ENCODE peak calls at places on chromosomes 2 and 18, in six cellular contexts. One of them, this sample, is unnamed. For H3K4me1, the result is how much of the 10 kb centered on the place peaks cover.

GRCh38 chr18:32472841-32473240 is 2.2 kb upstream of the GAREM1 start:
- DNase-seq in GM12878: no peak
- DNase-seq in IMR-90: no peak
- DNase-seq in sigmoid colon: no peak
- DNase-seq in body of pancreas: no peak
- DNase-seq in K562: no peak
- DNase-seq in this sample: no peak

GRCh38 chr2:23606968-23607367 is 222.0 kb downstream of the KLHL29 start:
- DNase-seq in GM12878: no peak
- DNase-seq in IMR-90: peak
- DNase-seq in sigmoid colon: peak
- DNase-seq in body of pancreas: no peak
- DNase-seq in K562: no peak
- DNase-seq in this sample: no peak

GRCh38 chr18:39675916-39676315 is 2110.3 kb upstream of the CELF4 start:
- DNase-seq in GM12878: no peak
- DNase-seq in IMR-90: no peak
- DNase-seq in sigmoid colon: no peak
- DNase-seq in body of pancreas: no peak
- DNase-seq in K562: no peak
- DNase-seq in this sample: no peak

GRCh38 chr18:55853268-55853667 is 265.3 kb upstream of the TCF4 start:
- DNase-seq in GM12878: no peak
- DNase-seq in IMR-90: no peak
- DNase-seq in sigmoid colon: no peak
- DNase-seq in body of pancreas: no peak
- DNase-seq in K562: no peak
- DNase-seq in this sample: no peak

GRCh38 chr18:3279201-3280185 is 17.6 kb downstream of the MYL12B start:
- DNase-seq in GM12878: no peak
- DNase-seq in IMR-90: no peak
- DNase-seq in sigmoid colon: no peak
- DNase-seq in body of pancreas: no peak
- DNase-seq in K562: no peak
- DNase-seq in this sample: no peak

GRCh38 chr2:239762742-239763269 is 262.3 kb downstream of the NDUFA10 start:
- DNase-seq in GM12878: no peak
- DNase-seq in IMR-90: no peak
- DNase-seq in sigmoid colon: peak
- DNase-seq in body of pancreas: no peak
- DNase-seq in K562: no peak
- DNase-seq in this sample: peak

GRCh38 chr18:74489631-74490030 is 6.5 kb upstream of the CNDP2 start:
- DNase-seq in GM12878: no peak
- DNase-seq in IMR-90: peak
- DNase-seq in sigmoid colon: no peak
- DNase-seq in body of pancreas: no peak
- DNase-seq in K562: no peak
- DNase-seq in this sample: no peak

GRCh38 chr2:128421861-128422311 is 103.2 kb upstream of the HS6ST1 start:
- DNase-seq in GM12878: no peak
- DNase-seq in IMR-90: no peak
- DNase-seq in sigmoid colon: no peak
- DNase-seq in body of pancreas: no peak
- DNase-seq in K562: no peak
- DNase-seq in this sample: no peak

GRCh38 chr2:64844087-64844486 is 145.1 kb upstream of the SLC1A4 start:
- DNase-seq in GM12878: no peak
- DNase-seq in IMR-90: no peak
- DNase-seq in sigmoid colon: no peak
- DNase-seq in body of pancreas: no peak
- DNase-seq in K562: peak
- DNase-seq in this sample: no peak

GRCh38 chr2:13193075-13193474 is 476.3 kb downstream of the TRIB2 start:
- DNase-seq in GM12878: no peak
- DNase-seq in IMR-90: peak
- DNase-seq in sigmoid colon: no peak
- DNase-seq in body of pancreas: no peak
- DNase-seq in K562: no peak
- DNase-seq in this sample: no peak

GRCh38 chr18:78758496-78758895 is 221.1 kb upstream of the SALL3 start:
- DNase-seq in GM12878: no peak
- DNase-seq in IMR-90: no peak
- DNase-seq in sigmoid colon: no peak
- DNase-seq in body of pancreas: no peak
- DNase-seq in K562: no peak
- DNase-seq in this sample: no peak

GRCh38 chr2:9618410-9618809 is 12.4 kb downstream of the YWHAQ start:
- DNase-seq in GM12878: no peak
- DNase-seq in IMR-90: no peak
- DNase-seq in sigmoid colon: no peak
- DNase-seq in body of pancreas: no peak
- DNase-seq in K562: no peak
- DNase-seq in this sample: no peak

GRCh38 chr2:236769981-236770671 is 200.5 kb downstream of the ACKR3 start:
- DNase-seq in GM12878: no peak
- DNase-seq in IMR-90: peak
- DNase-seq in sigmoid colon: no peak
- DNase-seq in body of pancreas: no peak
- DNase-seq in K562: no peak
- DNase-seq in this sample: no peak

GRCh38 chr2:179240481-179241451 is 23.9 kb downstream of the SESTD1 start:
- DNase-seq in GM12878: no peak
- DNase-seq in IMR-90: no peak
- DNase-seq in sigmoid colon: no peak
- DNase-seq in body of pancreas: no peak
- DNase-seq in K562: no peak
- DNase-seq in this sample: no peak

GRCh38 chr2:221655279-221655678 is 83.2 kb upstream of the EPHA4 start:
- DNase-seq in GM12878: no peak
- DNase-seq in IMR-90: no peak
- DNase-seq in sigmoid colon: no peak
- DNase-seq in body of pancreas: no peak
- DNase-seq in K562: no peak
- DNase-seq in this sample: no peak

GRCh38 chr2:222791946-222792649 is 68.7 kb upstream of the ACSL3 start:
- DNase-seq in GM12878: no peak
- DNase-seq in IMR-90: no peak
- DNase-seq in sigmoid colon: peak
- DNase-seq in body of pancreas: peak
- DNase-seq in K562: no peak
- DNase-seq in this sample: peak

GRCh38 chr2:15875969-15876705 is 64.2 kb upstream of the MYCN start:
- DNase-seq in GM12878: no peak
- DNase-seq in IMR-90: no peak
- DNase-seq in sigmoid colon: no peak
- DNase-seq in body of pancreas: no peak
- DNase-seq in K562: no peak
- DNase-seq in this sample: no peak

GRCh38 chr2:85265304-85265703 is 62.5 kb downstream of the TGOLN2 start:
- DNase-seq in GM12878: no peak
- DNase-seq in IMR-90: no peak
- DNase-seq in sigmoid colon: peak
- DNase-seq in body of pancreas: no peak
- DNase-seq in K562: no peak
- DNase-seq in this sample: no peak

GRCh38 chr2:164511738-164512137 is 109.5 kb downstream of the GRB14 start:
- DNase-seq in GM12878: no peak
- DNase-seq in IMR-90: no peak
- DNase-seq in sigmoid colon: no peak
- DNase-seq in body of pancreas: no peak
- DNase-seq in K562: no peak
- DNase-seq in this sample: no peak

GRCh38 chr2:150477347-150477746 is 10.1 kb downstream of the RND3 start:
- DNase-seq in GM12878: no peak
- DNase-seq in IMR-90: peak
- DNase-seq in sigmoid colon: no peak
- DNase-seq in body of pancreas: peak
- DNase-seq in K562: no peak
- DNase-seq in this sample: no peak

GRCh38 chr2:149988361-149988760 is 400.8 kb upstream of the MMADHC start:
- DNase-seq in GM12878: no peak
- DNase-seq in IMR-90: no peak
- DNase-seq in sigmoid colon: no peak
- DNase-seq in body of pancreas: no peak
- DNase-seq in K562: no peak
- DNase-seq in this sample: no peak

GRCh38 chr18:662197-662596 is 4.7 kb downstream of the TYMS start:
- DNase-seq in GM12878: no peak
- DNase-seq in IMR-90: no peak
- DNase-seq in sigmoid colon: no peak
- DNase-seq in body of pancreas: no peak
- DNase-seq in K562: peak
- DNase-seq in this sample: no peak

GRCh38 chr2:169709970-169710369 is 15.7 kb downstream of the PHOSPHO2 start:
- DNase-seq in GM12878: no peak
- DNase-seq in IMR-90: no peak
- DNase-seq in sigmoid colon: no peak
- DNase-seq in body of pancreas: no peak
- DNase-seq in K562: no peak
- DNase-seq in this sample: no peak

GRCh38 chr2:226794077-226794670 is 5.4 kb downstream of the IRS1 start:
- DNase-seq in GM12878: no peak
- DNase-seq in IMR-90: peak
- DNase-seq in sigmoid colon: no peak
- DNase-seq in body of pancreas: no peak
- DNase-seq in K562: no peak
- DNase-seq in this sample: no peak

GRCh38 chr2:138515084-138515483 is 13.5 kb downstream of the SPOPL start:
- DNase-seq in GM12878: no peak
- DNase-seq in IMR-90: no peak
- DNase-seq in sigmoid colon: no peak
- DNase-seq in body of pancreas: no peak
- DNase-seq in K562: no peak
- DNase-seq in this sample: no peak

GRCh38 chr2:112582314-112582746 is 2.1 kb upstream of the CHCHD5 start:
- DNase-seq in GM12878: no peak
- DNase-seq in IMR-90: peak
- DNase-seq in sigmoid colon: no peak
- DNase-seq in body of pancreas: peak
- DNase-seq in K562: peak
- DNase-seq in this sample: no peak

GRCh38 chr2:134359367-134360081 is 105.7 kb downstream of the MGAT5 start:
- DNase-seq in GM12878: no peak
- DNase-seq in IMR-90: peak
- DNase-seq in sigmoid colon: peak
- DNase-seq in body of pancreas: no peak
- DNase-seq in K562: no peak
- DNase-seq in this sample: no peak

GRCh38 chr2:46849080-46849715 is 66.4 kb downstream of the MCFD2 start:
- DNase-seq in GM12878: no peak
- DNase-seq in IMR-90: peak
- DNase-seq in sigmoid colon: peak
- DNase-seq in body of pancreas: peak
- DNase-seq in K562: peak
- DNase-seq in this sample: no peak
- H3K4me1 ChIP-seq in GM12878: under half
- H3K4me1 ChIP-seq in IMR-90: half or more
- H3K4me1 ChIP-seq in sigmoid colon: half or more
- H3K4me1 ChIP-seq in body of pancreas: half or more
- H3K4me1 ChIP-seq in K562: under half
- H3K4me1 ChIP-seq in this sample: half or more

GRCh38 chr2:119434664-119435063 is 3.0 kb downstream of the TMEM37 start:
- DNase-seq in GM12878: no peak
- DNase-seq in IMR-90: no peak
- DNase-seq in sigmoid colon: no peak
- DNase-seq in body of pancreas: no peak
- DNase-seq in K562: no peak
- DNase-seq in this sample: no peak

GRCh38 chr2:119436993-119437772 is 5.5 kb downstream of the TMEM37 start:
- DNase-seq in GM12878: no peak
- DNase-seq in IMR-90: no peak
- DNase-seq in sigmoid colon: no peak
- DNase-seq in body of pancreas: no peak
- DNase-seq in K562: no peak
- DNase-seq in this sample: no peak

GRCh38 chr2:119435953-119436297 is 4.3 kb downstream of the TMEM37 start:
- DNase-seq in GM12878: no peak
- DNase-seq in IMR-90: no peak
- DNase-seq in sigmoid colon: no peak
- DNase-seq in body of pancreas: no peak
- DNase-seq in K562: no peak
- DNase-seq in this sample: no peak

GRCh38 chr2:119433636-119434327 is 2.1 kb downstream of the TMEM37 start:
- DNase-seq in GM12878: no peak
- DNase-seq in IMR-90: no peak
- DNase-seq in sigmoid colon: no peak
- DNase-seq in body of pancreas: peak
- DNase-seq in K562: no peak
- DNase-seq in this sample: no peak

GRCh38 chr2:119435148-119435952 is 3.7 kb downstream of the TMEM37 start:
- DNase-seq in GM12878: no peak
- DNase-seq in IMR-90: no peak
- DNase-seq in sigmoid colon: no peak
- DNase-seq in body of pancreas: no peak
- DNase-seq in K562: no peak
- DNase-seq in this sample: no peak
- TF ChIP-seq POLR2A in GM12878: no peak
- TF ChIP-seq POLR2A in IMR-90: no peak
- TF ChIP-seq POLR2A in sigmoid colon: no peak
- TF ChIP-seq POLR2A in body of pancreas: no peak
- TF ChIP-seq POLR2A in K562: no peak
- TF ChIP-seq POLR2A in this sample: no peak

GRCh38 chr2:20179179-20179754 is 45.7 kb downstream of the SDC1 start:
- DNase-seq in GM12878: no peak
- DNase-seq in IMR-90: no peak
- DNase-seq in sigmoid colon: no peak
- DNase-seq in body of pancreas: no peak
- DNase-seq in K562: no peak
- DNase-seq in this sample: no peak
- H3K4me1 ChIP-seq in GM12878: under half
- H3K4me1 ChIP-seq in IMR-90: under half
- H3K4me1 ChIP-seq in sigmoid colon: under half
- H3K4me1 ChIP-seq in body of pancreas: under half
- H3K4me1 ChIP-seq in K562: under half
- H3K4me1 ChIP-seq in this sample: under half

DNA sequence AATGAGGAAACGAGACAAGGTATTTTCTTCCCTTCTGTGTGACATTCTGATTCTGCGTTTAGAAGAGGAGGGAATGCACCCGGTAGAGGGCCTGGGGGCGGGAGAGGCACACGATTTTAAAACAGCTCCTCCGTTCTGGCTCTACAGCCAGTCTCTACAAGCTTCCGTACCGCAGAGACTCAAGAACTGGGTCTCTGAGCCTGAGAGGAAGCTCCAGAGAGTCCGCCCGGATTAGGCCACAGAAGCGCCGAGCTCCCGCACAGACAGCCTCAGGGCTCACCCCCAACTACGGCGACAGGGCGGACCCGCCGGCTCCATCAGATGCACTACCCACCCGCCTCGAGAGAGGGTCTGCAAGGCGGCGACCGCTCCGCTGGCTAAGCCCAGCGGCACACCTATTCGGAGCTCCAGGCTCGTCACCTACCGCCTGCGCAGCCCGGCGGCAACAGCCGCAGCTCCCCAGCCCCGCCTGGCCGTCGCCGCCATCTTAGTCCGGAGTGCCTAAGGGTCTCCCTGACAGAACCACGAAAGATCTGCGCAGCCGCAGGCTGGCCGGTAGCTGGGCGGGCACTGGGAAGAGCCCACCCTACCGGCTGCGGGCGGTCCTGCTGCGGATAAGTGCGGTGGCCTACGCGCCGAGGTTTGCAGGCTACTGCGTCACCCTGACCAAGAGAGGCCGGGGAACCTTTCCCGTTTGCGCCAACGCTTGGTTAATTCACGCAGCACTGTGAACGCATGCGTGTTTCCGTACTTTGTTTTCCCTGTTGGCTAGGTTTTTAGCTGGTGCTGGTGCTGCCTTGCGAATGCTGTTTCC is at the start of gene NFU1:
- DNase-seq in GM12878: peak
- DNase-seq in IMR-90: peak
- DNase-seq in sigmoid colon: peak
- DNase-seq in body of pancreas: peak
- DNase-seq in K562: peak
- DNase-seq in this sample: peak
- TF ChIP-seq POLR2A in GM12878: peak
- TF ChIP-seq POLR2A in IMR-90: peak
- TF ChIP-seq POLR2A in sigmoid colon: peak
- TF ChIP-seq POLR2A in body of pancreas: peak
- TF ChIP-seq POLR2A in K562: peak
- TF ChIP-seq POLR2A in this sample: peak

This sample was measured in gastrocnemius medialis.